ENCODE peak calls at places on chromosomes 16 and 17, in six cellular contexts. B is heart right ventricle, J is PC-3, L is fibroblast of lung, X is mammary epithelial cell, U is transverse colon. V is an unnamed sample. For H3K9me3, the result is how much of the 10 kb centered on the place peaks cover.

GRCh38 chr17:7060165-7060890 is 16.4 kb upstream of the SLC16A11 start:
- DNase-seq in J (peak), X (peak), L (peak), U (no peak), B (no peak), V (no peak)

GRCh38 chr17:64148699-64149098 is 18.8 kb upstream of the ERN1 start:
- DNase-seq in B (peak), U (no peak), L (no peak), J (peak), X (peak), V (no peak)

GRCh38 chr16:54927125-54928015 is 3.3 kb upstream of the IRX5 start:
- DNase-seq in X (peak), L (peak), J (no peak), B (no peak), U (no peak), V (no peak)

GRCh38 chr16:58225965-58226602 is 28.2 kb upstream of the CSNK2A2 start:
- DNase-seq in B (no peak), L (no peak), U (no peak), J (no peak), X (no peak), V (no peak)

GRCh38 chr16:88131256-88131655 is 180.0 kb downstream of the BANP start:
- DNase-seq in J (no peak), X (no peak), U (no peak), B (no peak), L (no peak), V (no peak)

GRCh38 chr17:64150237-64151015 is 20.5 kb upstream of the ERN1 start:
- DNase-seq in J (no peak), X (no peak), U (no peak), B (no peak), L (no peak), V (no peak)

GRCh38 chr17:56834380-56835258 is 668 bp downstream of the DGKE start:
- DNase-seq in L (peak), X (peak), B (peak), U (peak), J (peak), V (peak)

GRCh38 chr16:84065536-84066132 is 23.0 kb upstream of the SLC38A8 start:
- DNase-seq in B (no peak), U (peak), J (peak), X (peak), L (peak), V (no peak)

GRCh38 chr17:49132699-49133364 is at the start of gene B4GALNT2:
- DNase-seq in X (peak), J (peak), U (peak), L (peak), B (no peak), V (no peak)

GRCh38 chr17:58328195-58329034 is at the start of gene TSPOAP1:
- DNase-seq in B (no peak), L (no peak), U (peak), X (no peak), J (no peak), V (no peak)

GRCh38 chr16:8070501-8070900 is 519.8 kb downstream of the TMEM114 start:
- DNase-seq in L (no peak), X (no peak), B (no peak), J (no peak), U (no peak), V (no peak)

GRCh38 chr17:69729937-69730336 is 315.4 kb downstream of the MAP2K6 start:
- DNase-seq in U (no peak), J (peak), X (peak), B (no peak), L (peak), V (no peak)

GRCh38 chr17:7014995-7015586 is 2.7 kb downstream of the RNASEK start:
- DNase-seq in X (peak), U (peak), J (no peak), B (no peak), L (peak), V (peak)

GRCh38 chr17:82013772-82014321 is 8.8 kb downstream of the CENPX start:
- DNase-seq in U (no peak), B (peak), L (no peak), J (no peak), X (no peak), V (no peak)

GRCh38 chr17:30922235-30922993 is 669 bp downstream of the ADAP2 start:
- DNase-seq in X (no peak), J (no peak), L (no peak), U (peak), B (peak), V (no peak)

GRCh38 chr17:82477934-82478333 is 19.4 kb downstream of the NARF start:
- DNase-seq in L (peak), J (no peak), B (no peak), X (no peak), U (no peak), V (no peak)

GRCh38 chr16:69286941-69287713 is 24.0 kb upstream of the VPS4A start:
- DNase-seq in J (peak), X (peak), B (peak), L (peak), U (peak), V (peak)

GRCh38 chr16:86974120-86974519 is 343.1 kb downstream of the C16orf95 start:
- DNase-seq in J (no peak), L (no peak), X (no peak), B (no peak), U (no peak), V (no peak)

GRCh38 chr16:22638393-22639206 is 127.9 kb downstream of the NPIPB5 start:
- DNase-seq in B (no peak), U (no peak), X (peak), J (peak), L (no peak), V (no peak)

GRCh38 chr16:74929636-74930035 is 55.3 kb downstream of the WDR59 start:
- DNase-seq in J (no peak), B (no peak), X (no peak), L (no peak), U (no peak), V (no peak)

GRCh38 chr16:75179208-75179607 is 27.8 kb downstream of the CTRB2 start:
- DNase-seq in B (no peak), J (no peak), X (no peak), U (no peak), L (no peak), V (no peak)

GRCh38 chr17:72361892-72362291 is 241.1 kb downstream of the SOX9 start:
- DNase-seq in X (peak), U (no peak), J (peak), B (no peak), L (peak), V (no peak)

DNA sequence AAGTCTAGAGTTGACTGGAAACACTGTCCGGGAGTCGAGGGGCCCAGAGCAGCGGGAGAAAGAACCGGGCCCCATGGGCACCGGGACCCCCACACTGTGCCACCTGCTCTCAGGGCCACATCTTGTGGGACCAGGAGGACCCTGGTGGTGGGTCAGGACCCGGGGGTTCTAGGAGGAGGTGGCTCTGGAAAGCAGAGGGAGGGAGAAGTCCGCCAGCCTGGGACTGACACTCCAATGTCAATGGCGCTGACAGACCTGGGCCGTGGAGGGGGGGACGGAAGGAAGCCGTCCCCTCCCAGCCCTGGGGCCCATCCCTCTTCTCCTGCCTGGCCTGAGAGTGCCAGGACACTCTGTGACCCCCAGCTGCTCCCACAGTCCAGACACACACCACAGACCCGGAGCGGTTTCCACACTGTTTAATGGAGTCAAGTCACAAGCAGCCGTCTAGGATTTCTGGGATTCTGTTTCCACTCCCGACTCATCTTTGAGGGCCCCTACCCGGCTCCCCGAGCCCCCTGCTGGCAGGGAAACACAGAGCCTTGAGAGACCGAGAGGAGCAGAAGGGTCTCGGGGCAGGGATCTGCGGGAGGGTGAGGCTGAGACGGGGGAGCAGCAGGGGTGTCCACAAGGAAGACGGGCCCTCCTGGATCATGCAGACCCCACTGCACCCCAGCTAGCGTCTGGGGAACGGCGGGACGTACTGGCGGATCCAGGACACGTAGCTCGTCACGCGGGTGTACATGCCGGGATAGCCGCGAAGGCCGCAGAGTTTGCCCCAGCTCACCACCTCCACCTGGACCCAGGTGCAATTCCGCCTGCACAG is 23.6 kb upstream of the UBE2I start:
- DNase-seq in B (no peak), U (no peak), X (no peak), J (no peak), L (no peak), V (no peak)
- TF ChIP-seq CTCF in B (no peak), U (no peak), X (no peak), J (peak), L (no peak), V (no peak)

DNA sequence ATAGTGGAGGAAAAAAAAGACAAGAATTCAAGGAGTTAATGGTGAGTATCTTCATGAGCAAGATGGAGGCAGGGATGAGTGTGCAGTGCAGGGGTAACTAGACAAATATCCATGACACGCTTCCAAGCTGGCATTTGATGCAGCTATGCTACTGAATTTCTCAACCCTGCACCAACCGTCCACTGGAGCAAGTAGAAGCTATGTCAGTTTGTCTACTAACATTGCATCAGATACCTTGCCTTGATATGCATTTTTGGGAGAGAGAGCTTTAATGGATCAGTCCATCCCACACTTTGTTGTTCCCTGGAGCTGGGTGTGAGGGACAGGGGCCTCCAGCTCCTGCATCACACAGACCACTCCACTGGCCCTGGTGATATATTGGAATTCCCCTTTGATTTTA is 16.4 kb downstream of the CCL11 start:
- DNase-seq in J (no peak), X (no peak), U (no peak), B (no peak), L (no peak), V (no peak)
- H3K27ac ChIP-seq in J (no peak), X (no peak), U (no peak), B (no peak), L (no peak), V (no peak)

GRCh38 chr16:60932600-60932999 is 1103.6 kb downstream of the CDH8 start:
- DNase-seq in B (no peak), L (no peak), U (no peak), J (no peak), X (no peak), V (no peak)
- H3K9me3 ChIP-seq in B (under half), L (under half), U (under half), J (under half), X (under half), V (under half)

DNA sequence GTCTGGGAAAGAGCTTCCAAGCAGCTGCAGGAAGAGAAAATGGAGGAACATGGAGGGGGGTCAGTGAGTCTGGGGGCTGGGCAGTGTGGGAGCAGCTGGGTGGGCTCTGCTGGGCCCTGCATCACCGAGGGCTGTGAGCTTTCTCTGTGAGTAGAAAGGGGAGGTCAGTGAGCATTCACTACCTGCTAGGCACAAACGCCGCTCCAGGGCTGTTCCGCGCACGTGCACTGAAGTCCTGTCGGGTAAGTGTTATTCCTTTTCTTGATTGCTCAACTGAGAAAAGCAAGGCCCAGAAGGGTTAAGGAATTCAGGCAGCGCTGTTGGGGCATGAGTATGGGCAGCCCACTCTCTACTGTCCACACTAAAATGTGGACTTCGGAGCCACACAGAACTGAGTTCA is 4.7 kb downstream of the CACNG5 start:
- DNase-seq in U (no peak), B (no peak), X (no peak), L (no peak), J (no peak), V (no peak)
- TF ChIP-seq CTCF in U (no peak), B (no peak), X (no peak), L (no peak), J (no peak), V (no peak)

GRCh38 chr16:14112539-14112856 is 41.4 kb downstream of the MRTFB start:
- DNase-seq in L (no peak), B (no peak), J (no peak), U (no peak), X (no peak), V (no peak)

GRCh38 chr16:14109782-14110727 is 38.9 kb downstream of the MRTFB start:
- DNase-seq in J (no peak), L (peak), X (no peak), B (no peak), U (no peak), V (no peak)

GRCh38 chr16:14110728-14111251 is 39.7 kb downstream of the MRTFB start:
- DNase-seq in U (no peak), L (no peak), B (no peak), J (no peak), X (no peak), V (no peak)

GRCh38 chr16:14113344-14113743 is 42.2 kb downstream of the MRTFB start:
- DNase-seq in L (no peak), U (no peak), J (no peak), X (no peak), B (no peak), V (no peak)

GRCh38 chr16:14111713-14112538 is 40.8 kb downstream of the MRTFB start:
- DNase-seq in U (peak), X (peak), J (peak), L (no peak), B (peak), V (no peak)
- H3K27ac ChIP-seq in U (peak), X (no peak), J (no peak), L (no peak), B (peak), V (no peak)

GRCh38 chr17:1636732-1637285 is 8.2 kb upstream of the SLC43A2 start:
- DNase-seq in B (no peak), X (no peak), U (no peak), L (no peak), J (no peak), V (no peak)
- H3K9me3 ChIP-seq in B (under half), X (under half), U (under half), L (under half), J (under half), V (under half)

DNA sequence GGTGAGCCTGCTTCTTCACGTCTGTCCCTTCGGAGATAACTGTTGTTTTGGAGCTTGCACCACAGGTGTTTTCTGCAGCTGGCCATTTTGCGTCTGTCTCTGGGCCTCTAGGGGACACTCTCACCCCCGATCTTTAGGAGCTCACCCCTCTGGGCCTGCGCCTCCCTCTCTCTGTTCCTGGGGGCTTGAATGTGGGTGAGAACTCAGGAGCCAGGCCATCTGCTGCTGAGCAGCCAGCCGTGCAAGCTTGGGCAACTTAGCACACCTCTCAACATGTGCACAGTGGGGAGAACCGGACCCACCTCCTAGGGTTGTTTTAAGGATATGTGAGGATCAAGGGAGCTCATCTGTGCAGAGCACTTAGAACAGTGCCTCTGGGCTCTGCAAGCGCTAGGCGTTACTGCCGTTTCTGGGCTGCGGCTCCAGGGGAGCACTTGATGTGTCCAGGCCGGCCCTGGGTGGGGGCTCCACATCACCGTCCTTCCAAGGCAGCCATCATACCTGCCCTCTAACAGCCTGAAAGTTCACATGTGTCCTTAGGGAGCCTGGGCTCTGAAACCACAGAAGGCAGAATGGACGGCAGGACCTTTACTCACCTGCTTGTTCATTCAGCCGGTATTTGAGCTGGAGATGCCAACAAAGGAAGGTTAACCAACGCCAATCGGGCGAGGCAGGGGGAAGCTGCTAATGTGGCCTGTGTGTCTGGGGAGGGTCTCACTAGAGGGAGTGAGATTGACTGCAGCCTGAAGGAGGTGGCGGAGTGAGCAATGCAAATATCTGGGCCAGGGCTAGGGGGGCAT is 66.3 kb downstream of the MRC2 start:
- DNase-seq in L (peak), X (peak), J (peak), U (no peak), B (no peak), V (no peak)
- TF ChIP-seq CTCF in L (no peak), X (no peak), J (no peak), U (no peak), B (no peak), V (no peak)

DNA sequence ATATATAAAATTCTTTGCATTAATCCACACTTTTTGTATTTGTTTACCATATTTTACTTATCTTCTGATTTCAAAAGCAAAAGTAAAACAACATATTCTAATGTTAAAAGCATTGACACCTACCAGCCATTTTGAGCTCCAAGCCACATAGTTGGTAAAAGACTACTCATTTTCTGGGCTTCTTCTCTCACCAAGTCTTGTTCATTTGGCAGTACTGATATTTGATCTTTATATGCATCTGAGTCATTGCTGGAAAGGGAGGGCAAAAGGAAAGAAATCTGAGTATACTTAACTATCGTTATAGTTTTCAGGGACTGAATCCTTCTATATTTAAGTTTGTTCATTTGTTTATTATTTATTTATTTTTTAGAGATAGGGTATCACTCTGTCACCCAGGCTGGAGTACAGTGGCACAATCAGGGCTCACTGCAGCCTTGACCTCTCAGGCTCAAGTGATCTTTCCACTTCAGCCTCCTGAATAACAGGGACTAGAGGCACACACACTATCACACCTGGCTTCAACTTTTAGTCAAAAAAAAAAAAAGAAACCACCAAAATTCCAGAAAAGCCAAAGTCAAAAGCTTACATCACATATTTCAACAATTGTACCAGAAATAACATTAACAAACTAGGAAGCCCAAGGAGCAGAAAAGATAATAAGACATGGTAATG is 121.0 kb upstream of the TOB1 start:
- DNase-seq in J (peak), X (peak), U (no peak), B (no peak), L (peak), V (no peak)
- H3K27ac ChIP-seq in J (peak), X (no peak), U (no peak), B (no peak), L (no peak), V (no peak)

DNA sequence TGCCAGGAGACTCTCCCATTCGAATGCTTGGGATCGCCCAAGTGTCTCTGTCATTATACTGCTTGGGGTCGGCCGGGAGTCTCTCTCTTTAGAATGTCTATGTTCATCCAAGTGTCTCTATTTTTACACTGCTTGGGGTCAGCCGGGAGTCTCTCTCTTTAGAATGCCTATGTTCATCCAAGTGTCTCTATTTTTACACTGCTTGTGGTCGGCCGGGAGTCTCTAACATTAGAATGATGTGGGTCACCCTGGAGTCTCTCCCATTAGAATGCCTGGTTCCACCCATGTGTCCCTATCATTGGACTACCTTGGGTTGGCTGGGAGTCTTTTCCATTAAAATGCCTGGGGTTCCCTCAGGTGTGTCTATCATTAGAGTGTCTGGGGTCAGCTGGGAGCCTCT is 2230.4 kb downstream of the TP53TG3F start:
- DNase-seq in U (no peak), B (no peak), X (no peak), L (no peak), J (no peak), V (no peak)
- H3K9me3 ChIP-seq in U (under half), B (half or more), X (under half), L (under half), J (under half), V (half or more)

V was measured in CD4-positive, alpha-beta T cell.